ENCODE peak calls at places on chromosomes 13 and 19, in seven cellular contexts. Q is fibroblast of mammary gland; X is MM.1S; B is adrenal gland; G is cardiac muscle cell; P is HFFc6; C is CD8-positive, alpha-beta T cell. W is an unnamed sample.

GRCh38 chr19:49488046-49488862 is 846 bp downstream of the RPL13A start:
- DNase-seq in Q (no peak), X (peak; percentile 18), B (no peak), G (no peak), P (no peak), C (no peak), W (no peak)

GRCh38 chr13:110445183-110445582 is 116.3 kb downstream of the RAB20 start:
- DNase-seq in Q (peak; percentile 96), X (no peak), B (no peak), G (peak; percentile 18), P (no peak), C (no peak), W (no peak)

GRCh38 chr13:113647351-113648217 is 10.4 kb downstream of the ATP4B start:
- DNase-seq in Q (peak; percentile 18), X (no peak), B (peak; percentile 97), G (peak; percentile 45), P (peak; percentile 30), C (no peak), W (no peak)

GRCh38 chr13:80339841-80340642 is 884 bp downstream of the SPRY2 start:
- DNase-seq in Q (peak; percentile 36), X (peak; percentile 38), B (peak; percentile 56), G (peak; percentile 62), P (peak; percentile 6), C (peak; percentile 22), W (peak; percentile 32)

GRCh38 chr19:19579533-19580361 is 38.7 kb downstream of the PBX4 start:
- DNase-seq in Q (no peak), X (no peak), B (no peak), G (no peak), P (no peak), C (no peak), W (no peak)

GRCh38 chr13:47829684-47830083 is 171.4 kb downstream of the SUCLA2 start:
- DNase-seq in Q (peak; percentile 65), X (no peak), B (no peak), G (peak; percentile 59), P (no peak), C (no peak), W (no peak)

GRCh38 chr13:110210604-110210985 is 96.4 kb downstream of the COL4A1 start:
- DNase-seq in Q (no peak), X (no peak), B (no peak), G (no peak), P (no peak), C (no peak), W (no peak)

GRCh38 chr13:80341771-80342271 is 895 bp upstream of the SPRY2 start:
- DNase-seq in Q (peak; percentile 48), X (no peak), B (peak; percentile 46), G (peak; percentile 68), P (no peak), C (no peak), W (peak; percentile 50)

GRCh38 chr19:19619849-19620210 is 1.3 kb upstream of the PBX4 start:
- DNase-seq in Q (no peak), X (no peak), B (no peak), G (no peak), P (no peak), C (no peak), W (no peak)

GRCh38 chr19:54517483-54517882 is 14.9 kb downstream of the LAIR2 start:
- DNase-seq in Q (peak; percentile 25), X (peak; percentile 68), B (peak; percentile 44), G (peak; percentile 46), P (peak; percentile 5), C (peak; percentile 51), W (peak; percentile 32)

GRCh38 chr13:22134261-22134660 is 463.4 kb downstream of the FGF9 start:
- DNase-seq in Q (no peak), X (no peak), B (no peak), G (no peak), P (no peak), C (no peak), W (no peak)

GRCh38 chr13:112444001-112444311 is 67.8 kb downstream of the SPACA7 start:
- DNase-seq in Q (peak; percentile 40), X (peak; percentile 54), B (peak; percentile 53), G (peak; percentile 62), P (peak; percentile 24), C (no peak), W (peak; percentile 94)

DNA sequence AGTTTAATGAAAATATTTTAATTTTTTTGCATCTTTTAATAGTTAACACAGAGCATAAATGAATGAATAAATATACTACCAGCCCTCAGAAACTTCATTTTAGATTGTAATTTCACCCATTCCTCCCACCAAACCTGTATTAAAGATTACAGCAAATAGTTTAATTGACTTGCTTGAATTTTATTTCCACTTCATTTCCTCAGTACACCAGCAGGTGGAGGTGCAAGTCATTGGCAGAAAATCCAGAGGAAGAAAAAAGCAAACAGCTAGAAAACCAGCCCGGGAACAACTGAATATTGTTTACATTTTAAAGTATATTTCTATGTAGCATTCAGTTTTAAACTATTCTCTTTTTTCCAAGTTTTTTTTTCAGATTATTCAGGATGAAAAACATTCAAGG is 177.8 kb downstream of the OLFM4 start:
- DNase-seq in Q (peak; percentile 7), X (no peak), B (no peak), G (no peak), P (no peak), C (no peak), W (no peak)
- TF ChIP-seq CTCF in Q (peak; percentile 43), X (peak; percentile 17), B (peak; percentile 35), G (peak; percentile 33), P (peak; percentile 52), C (no peak), W (peak; percentile 68)

GRCh38 chr13:77521194-77521593 is 14.3 kb upstream of the SCEL start:
- DNase-seq in Q (peak; percentile 70), X (no peak), B (no peak), G (no peak), P (no peak), C (no peak), W (no peak)

GRCh38 chr13:77519808-77520207 is 15.7 kb upstream of the SCEL start:
- DNase-seq in Q (peak; percentile 70), X (no peak), B (no peak), G (no peak), P (no peak), C (no peak), W (no peak)

GRCh38 chr13:77522444-77522843 is 13.1 kb upstream of the SCEL start:
- DNase-seq in Q (no peak), X (no peak), B (no peak), G (no peak), P (no peak), C (no peak), W (no peak)

GRCh38 chr13:77523386-77523785 is 12.1 kb upstream of the SCEL start:
- DNase-seq in Q (no peak), X (no peak), B (no peak), G (no peak), P (no peak), C (no peak), W (no peak)

GRCh38 chr13:77521595-77522367 is 13.7 kb upstream of the SCEL start:
- DNase-seq in Q (peak; percentile 37), X (no peak), B (no peak), G (peak; percentile 46), P (no peak), C (no peak), W (no peak)
- TF ChIP-seq CTCF in Q (no peak), X (no peak), B (no peak), G (no peak), P (no peak), C (no peak), W (no peak)

GRCh38 chr19:43618921-43619261 is 538 bp downstream of the ZNF428 start:
- DNase-seq in Q (peak; percentile 34), X (peak; percentile 61), B (no peak), G (peak; percentile 47), P (no peak), C (peak; percentile 36), W (peak; percentile 47)

GRCh38 chr19:43622070-43622469 is 2.6 kb upstream of the ZNF428 start:
- DNase-seq in Q (no peak), X (no peak), B (no peak), G (no peak), P (no peak), C (no peak), W (no peak)

GRCh38 chr19:43620061-43621001 is 902 bp upstream of the ZNF428 start:
- DNase-seq in Q (no peak), X (no peak), B (no peak), G (no peak), P (no peak), C (peak; percentile 87), W (no peak)

GRCh38 chr19:43616954-43617353 is 2.5 kb downstream of the ZNF428 start:
- DNase-seq in Q (no peak), X (no peak), B (no peak), G (no peak), P (no peak), C (no peak), W (no peak)

DNA sequence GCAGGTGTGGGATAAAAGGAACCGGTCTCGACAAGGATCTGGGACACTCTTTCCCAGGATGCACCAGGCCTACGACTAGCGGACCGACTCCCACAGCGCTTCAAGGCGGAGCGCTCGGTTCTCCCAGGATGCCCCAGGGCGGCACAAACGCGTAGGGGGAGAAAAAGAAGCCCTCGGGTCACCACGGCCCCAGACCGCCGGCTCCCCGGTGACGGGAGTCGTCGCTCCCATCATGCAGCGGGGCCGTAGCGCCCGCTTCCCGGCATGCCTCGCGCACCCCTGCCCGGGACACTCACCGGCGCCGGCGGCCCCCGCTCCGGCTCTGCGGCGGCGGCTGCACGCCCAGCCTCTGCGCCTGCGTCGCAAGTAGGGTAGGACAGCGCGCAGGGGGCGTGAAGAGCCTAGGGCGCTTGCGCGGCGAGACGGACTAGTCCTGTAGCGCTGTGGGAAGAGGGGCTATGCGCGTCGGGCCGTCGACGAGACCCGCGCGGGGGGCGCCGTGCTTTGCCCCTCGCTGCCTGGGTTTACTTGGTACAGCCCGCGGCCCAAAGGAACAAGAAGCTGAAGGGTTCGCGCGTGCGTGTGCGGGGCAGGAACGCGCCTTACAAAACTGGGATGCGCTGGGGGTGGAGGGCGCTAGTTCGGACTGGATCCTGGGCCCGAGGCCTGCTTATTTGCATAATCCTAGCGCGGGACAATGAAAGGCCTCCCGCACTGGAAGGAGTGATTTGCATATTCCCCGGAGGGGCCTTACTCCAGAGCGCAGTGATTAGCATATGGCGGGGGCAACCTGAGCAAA is at the start of gene ZNF428:
- DNase-seq in Q (peak; percentile 80), X (peak; percentile 97), B (peak; percentile 84), G (peak; percentile 93), P (peak; percentile 69), C (peak; percentile 86), W (peak; percentile 90)
- TF ChIP-seq CTCF in Q (no peak), X (no peak), B (no peak), G (peak; percentile 2), P (no peak), C (no peak), W (no peak)

GRCh38 chr13:59488436-59488835 is 675.3 kb downstream of the DIAPH3 start:
- DNase-seq in Q (no peak), X (no peak), B (no peak), G (no peak), P (no peak), C (no peak), W (no peak)

GRCh38 chr13:59490651-59491050 is 673.1 kb downstream of the DIAPH3 start:
- DNase-seq in Q (no peak), X (no peak), B (no peak), G (no peak), P (no peak), C (no peak), W (no peak)

GRCh38 chr13:59492030-59492636 is 671.6 kb downstream of the DIAPH3 start:
- DNase-seq in Q (no peak), X (no peak), B (no peak), G (no peak), P (no peak), C (no peak), W (no peak)

GRCh38 chr13:59483441-59484116 is 680.1 kb downstream of the DIAPH3 start:
- DNase-seq in Q (no peak), X (no peak), B (no peak), G (peak; percentile 83), P (no peak), C (no peak), W (no peak)

GRCh38 chr13:59487883-59488282 is 675.8 kb downstream of the DIAPH3 start:
- DNase-seq in Q (no peak), X (no peak), B (no peak), G (no peak), P (no peak), C (no peak), W (no peak)
- TF ChIP-seq CTCF in Q (no peak), X (no peak), B (no peak), G (no peak), P (peak; percentile 2), C (no peak), W (no peak)

W was measured in neural crest cell.